ENCODE peak calls at places on chromosomes 3 and 15, in seven cellular contexts. T is mesothelial cell of epicardium, G is substantia nigra, D is HS-27A, B is GM03348, K is activated gamma-delta T cell treated with Interleukin-2 at 50 U/mL for 16 hours, X is cardiac muscle cell. F is an unnamed sample.
A peak's percentile ranks its signal among the peaks of the same experiment; 100 is the strongest.

GRCh38 chr3:194284351-194284750 is 66.8 kb downstream of the CPN2 start:
- DNase-seq in D (no peak), K (no peak), T (no peak), X (no peak), G (no peak), B (no peak), F (no peak)

GRCh38 chr3:179108091-179108490 is 36.5 kb upstream of the ZMAT3 start:
- DNase-seq in K (no peak), T (no peak), D (no peak), X (no peak), G (no peak), B (peak; percentile 56), F (no peak)

GRCh38 chr15:62112616-62113593 is 46.1 kb downstream of the C2CD4A start:
- DNase-seq in D (no peak), X (no peak), G (no peak), K (no peak), B (peak; percentile 63), T (no peak), F (no peak)

GRCh38 chr3:145678401-145678800 is 482.6 kb downstream of the PLOD2 start:
- DNase-seq in X (no peak), T (no peak), B (no peak), G (no peak), K (no peak), D (no peak), F (no peak)

GRCh38 chr15:85532689-85533088 is 152.3 kb downstream of the AKAP13 start:
- DNase-seq in K (no peak), D (no peak), G (no peak), X (no peak), B (no peak), T (no peak), F (no peak)

GRCh38 chr3:141095546-141095937 is 44.4 kb downstream of the SPSB4 start:
- DNase-seq in T (no peak), K (no peak), X (no peak), G (no peak), D (no peak), B (no peak), F (no peak)

GRCh38 chr3:112464264-112464663 is 35.0 kb downstream of the BTLA start:
- DNase-seq in T (no peak), K (no peak), B (no peak), G (no peak), D (no peak), X (no peak), F (no peak)

GRCh38 chr3:37996785-37997301 is 6.3 kb downstream of the VILL start:
- DNase-seq in B (peak; percentile 80), K (peak; percentile 77), G (no peak), X (peak; percentile 75), T (peak; percentile 83), D (peak; percentile 52), F (no peak)

GRCh38 chr15:74315626-74316025 is 51.8 kb downstream of the CYP11A1 start:
- DNase-seq in X (no peak), B (no peak), T (no peak), G (no peak), D (no peak), K (peak; percentile 26), F (no peak)

GRCh38 chr15:29134239-29134638 is 135.4 kb downstream of the NSMCE3 start:
- DNase-seq in G (no peak), K (no peak), B (no peak), T (no peak), D (no peak), X (no peak), F (no peak)

GRCh38 chr3:47850062-47850802 is 47.3 kb downstream of the DHX30 start:
- DNase-seq in B (peak; percentile 65), K (no peak), T (no peak), D (no peak), G (no peak), X (no peak), F (no peak)

F was measured in frontal cortex.